ENCODE peak calls at places on chromosomes 5 and 9, in four cellular contexts. Z, T, X and S are unnamed samples. For H3K36me3 and H3K4me1, the result is how much of the 10 kb centered on the place peaks cover.

GRCh38 chr9:129235041-129235930 is 57.2 kb upstream of the IER5L start:
- DNase-seq in Z (no peak), T (no peak), X (no peak), S (no peak)

GRCh38 chr5:107958861-107959260 is 288.1 kb upstream of the EFNA5 start:
- DNase-seq in Z (no peak), T (no peak), X (no peak), S (no peak)

GRCh38 chr9:108093773-108094675 is 604.5 kb upstream of the KLF4 start:
- DNase-seq in Z (peak), T (peak), X (peak), S (no peak)

GRCh38 chr5:116272281-116272941 is 187.6 kb downstream of the COMMD10 start:
- DNase-seq in Z (no peak), T (no peak), X (no peak), S (no peak)

GRCh38 chr9:115921301-115921700 is 232.3 kb upstream of the PAPPA start:
- DNase-seq in Z (no peak), T (no peak), X (no peak), S (no peak)

GRCh38 chr5:74954919-74955318 is 88.7 kb upstream of the FAM169A start:
- DNase-seq in Z (no peak), T (no peak), X (no peak), S (no peak)

GRCh38 chr5:6745706-6746217 is 32.5 kb downstream of the TENT4A start:
- DNase-seq in Z (no peak), T (peak), X (peak), S (peak)

GRCh38 chr9:114501786-114502682 is 3.2 kb downstream of the WHRN start:
- DNase-seq in Z (no peak), T (no peak), X (peak), S (no peak)

GRCh38 chr5:143016777-143017374 is 246.7 kb downstream of the ARHGAP26 start:
- DNase-seq in Z (peak), T (peak), X (peak), S (peak)

GRCh38 chr9:100352201-100352726 is 478 bp downstream of the TEX10 start:
- DNase-seq in Z (peak), T (peak), X (peak), S (no peak)

GRCh38 chr5:6377582-6378127 is 692 bp downstream of the MED10 start:
- DNase-seq in Z (no peak), T (no peak), X (no peak), S (peak)

GRCh38 chr9:117768740-117769400 is 64.7 kb downstream of the TLR4 start:
- DNase-seq in Z (no peak), T (no peak), X (no peak), S (no peak)

GRCh38 chr5:68406767-68407232 is 191.2 kb downstream of the PIK3R1 start:
- DNase-seq in Z (peak), T (peak), X (peak), S (peak)

GRCh38 chr5:10702911-10703491 is 58.0 kb downstream of the DAP start:
- DNase-seq in Z (no peak), T (no peak), X (peak), S (no peak)

GRCh38 chr9:130640681-130641080 is 23.7 kb upstream of the PRDM12 start:
- DNase-seq in Z (no peak), T (no peak), X (no peak), S (no peak)

GRCh38 chr9:79111653-79112052 is 460.1 kb upstream of the TLE4 start:
- DNase-seq in Z (no peak), T (no peak), X (no peak), S (no peak)
- H3K4me3 ChIP-seq in Z (no peak), T (no peak), X (no peak), S (no peak)

DNA sequence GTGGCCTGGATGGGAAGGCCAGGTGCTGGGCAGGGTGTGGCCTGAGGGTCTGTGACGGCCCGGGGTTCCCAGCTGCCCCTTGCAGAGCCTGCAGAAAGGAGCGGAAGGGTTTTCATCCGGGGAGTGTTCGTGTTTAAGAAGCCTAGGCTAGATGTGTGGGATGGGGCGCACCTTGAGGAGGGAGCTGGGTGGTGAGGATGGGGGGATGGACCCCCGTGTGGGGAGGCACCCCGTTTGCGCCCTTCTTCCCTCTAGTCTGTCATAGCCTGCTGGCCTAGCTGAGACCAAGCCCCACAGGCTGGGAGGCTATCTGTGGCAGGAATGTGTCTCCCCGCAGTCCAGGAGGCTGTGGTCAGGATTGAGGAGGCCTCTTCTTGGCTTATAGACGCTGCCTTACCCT is 11.9 kb downstream of the RNU6ATAC start:
- DNase-seq in Z (no peak), T (no peak), X (no peak), S (no peak)
- H3K36me3 ChIP-seq in Z (under half), T (half or more), X (under half), S (under half)

DNA sequence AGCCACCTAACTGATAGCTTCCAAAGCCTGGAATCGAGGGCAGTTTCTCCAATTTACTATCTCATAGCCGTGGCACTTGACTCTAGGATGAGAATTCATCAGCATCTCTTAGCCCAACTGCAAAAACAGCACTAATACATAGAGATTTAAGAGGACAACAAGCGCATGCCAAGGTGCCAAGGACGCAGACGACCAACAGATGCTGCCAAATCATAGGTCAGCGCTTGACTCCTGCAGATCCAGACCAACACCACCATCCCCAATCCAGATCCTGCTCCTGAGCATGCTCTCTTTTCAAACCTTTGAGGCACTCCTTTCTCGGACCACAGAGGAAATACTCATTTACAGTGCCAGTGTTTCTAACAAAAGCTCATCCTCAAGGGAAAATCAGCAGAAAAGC is 24.6 kb downstream of the NRG2 start:
- DNase-seq in Z (no peak), T (no peak), X (no peak), S (no peak)
- H3K4me1 ChIP-seq in Z (under half), T (under half), X (under half), S (under half)

DNA sequence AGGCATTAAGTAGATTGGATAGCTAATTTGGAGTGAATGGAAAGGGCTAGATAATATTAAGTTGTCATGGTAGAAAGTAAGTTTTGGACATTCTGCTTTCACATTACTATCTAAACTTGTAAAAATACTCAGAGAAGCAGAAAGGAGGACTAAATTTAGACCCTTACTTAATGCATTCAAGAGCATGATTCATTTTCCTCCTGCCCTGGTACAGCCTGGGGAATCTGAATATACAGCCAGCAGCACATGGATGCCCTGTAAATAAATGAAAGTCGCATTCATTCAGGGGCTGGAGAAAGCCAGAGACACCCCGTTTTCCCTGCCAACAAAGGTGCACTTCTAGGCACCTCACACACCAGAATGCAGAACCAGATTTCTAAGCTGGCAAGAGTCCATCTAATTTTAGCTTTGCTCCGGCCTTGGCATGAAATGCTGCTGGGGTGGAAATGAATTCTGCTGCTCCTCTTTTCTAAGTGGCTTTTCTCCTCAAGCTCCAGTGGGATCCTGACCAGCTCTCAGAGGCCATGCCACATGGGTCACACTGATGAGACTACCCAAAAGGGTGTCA is 172.8 kb upstream of the KLF9 start:
- DNase-seq in Z (no peak), T (no peak), X (peak), S (no peak)
- H3K4me3 ChIP-seq in Z (no peak), T (no peak), X (no peak), S (no peak)

GRCh38 chr5:14710313-14710994 is 45.9 kb downstream of the OTULIN start:
- DNase-seq in Z (no peak), T (no peak), X (no peak), S (no peak)
- H3K36me3 ChIP-seq in Z (under half), T (under half), X (under half), S (half or more)

GRCh38 chr5:128791312-128791711 is 174.0 kb upstream of the SLC27A6 start:
- DNase-seq in Z (no peak), T (no peak), X (no peak), S (no peak)
- H3K4me1 ChIP-seq in Z (under half), T (under half), X (under half), S (under half)

DNA sequence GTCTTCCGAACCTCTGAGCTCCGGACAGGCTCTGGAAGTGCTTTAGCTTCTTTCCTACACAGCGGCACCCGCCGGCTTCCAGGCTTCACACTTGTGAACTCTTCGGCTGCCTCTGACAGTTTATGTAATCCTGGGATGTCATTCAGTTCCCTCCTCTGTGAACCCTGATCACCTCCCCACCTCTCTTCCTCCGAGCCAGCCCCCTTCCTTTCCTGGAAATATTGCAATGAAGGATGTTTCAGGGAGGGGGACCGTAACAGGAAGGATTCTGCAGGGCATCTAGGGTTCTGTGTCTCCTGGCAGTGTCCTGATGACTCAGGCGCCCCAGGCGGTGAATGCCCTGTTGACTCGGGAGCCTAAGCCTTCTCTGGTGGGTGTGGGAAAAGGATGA is at the start of gene CD14:
- DNase-seq in Z (peak), T (peak), X (no peak), S (no peak)
- H3K4me3 ChIP-seq in Z (peak), T (peak), X (no peak), S (peak)

DNA sequence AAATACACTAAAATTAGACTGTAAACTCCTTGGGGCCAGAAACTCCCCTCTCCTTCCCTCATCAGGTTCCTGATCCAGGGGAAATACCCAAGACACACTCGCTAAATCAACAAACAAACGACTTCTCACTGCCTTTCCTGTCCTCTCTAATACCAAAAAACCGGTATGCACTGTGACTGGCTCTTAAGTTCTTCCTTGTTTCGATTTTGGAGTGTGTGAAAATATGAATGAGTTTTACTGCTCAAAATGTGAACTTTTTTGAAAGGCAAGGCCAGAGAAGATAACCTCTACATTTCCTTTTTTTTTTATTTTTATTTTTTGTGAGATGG is 81.1 kb upstream of the EPB41L4B start:
- DNase-seq in Z (no peak), T (no peak), X (no peak), S (no peak)
- H3K36me3 ChIP-seq in Z (under half), T (under half), X (under half), S (under half)